ENCODE peak calls at places on chromosome 13, in four cellular contexts. One of them, this sample, is unnamed.

GRCh38 chr13:50015750-50016149 is 506 bp downstream of the KCNRG start:
- DNase-seq in thoracic aorta: no peak
- DNase-seq in coronary artery: no peak
- DNase-seq in heart left ventricle: no peak
- DNase-seq in this sample: no peak

GRCh38 chr13:101115762-101116161 is 300.5 kb downstream of the NALCN start:
- DNase-seq in thoracic aorta: no peak
- DNase-seq in coronary artery: no peak
- DNase-seq in heart left ventricle: no peak
- DNase-seq in this sample: no peak

GRCh38 chr13:38328699-38329098 is 21.0 kb upstream of the UFM1 start:
- DNase-seq in thoracic aorta: no peak
- DNase-seq in coronary artery: no peak
- DNase-seq in heart left ventricle: no peak
- DNase-seq in this sample: no peak

GRCh38 chr13:53048880-53049279 is 20.3 kb downstream of the OLFM4 start:
- DNase-seq in thoracic aorta: no peak
- DNase-seq in coronary artery: no peak
- DNase-seq in heart left ventricle: no peak
- DNase-seq in this sample: no peak

GRCh38 chr13:48573213-48573612 is 40.3 kb upstream of the RCBTB2 start:
- DNase-seq in thoracic aorta: no peak
- DNase-seq in coronary artery: no peak
- DNase-seq in heart left ventricle: no peak
- DNase-seq in this sample: no peak

GRCh38 chr13:99636728-99637353 is 135.6 kb downstream of the TM9SF2 start:
- DNase-seq in thoracic aorta: no peak
- DNase-seq in coronary artery: no peak
- DNase-seq in heart left ventricle: no peak
- DNase-seq in this sample: no peak

GRCh38 chr13:95156208-95156607 is 145.0 kb downstream of the ABCC4 start:
- DNase-seq in thoracic aorta: no peak
- DNase-seq in coronary artery: no peak
- DNase-seq in heart left ventricle: no peak
- DNase-seq in this sample: no peak

GRCh38 chr13:65555973-65556372 is 1674.2 kb downstream of the PCDH9 start:
- DNase-seq in thoracic aorta: no peak
- DNase-seq in coronary artery: no peak
- DNase-seq in heart left ventricle: no peak
- DNase-seq in this sample: no peak

GRCh38 chr13:106357198-106357597 is 178.3 kb downstream of the EFNB2 start:
- DNase-seq in thoracic aorta: no peak
- DNase-seq in coronary artery: no peak
- DNase-seq in heart left ventricle: no peak
- DNase-seq in this sample: no peak

GRCh38 chr13:95128045-95128643 is 173.1 kb downstream of the ABCC4 start:
- DNase-seq in thoracic aorta: no peak
- DNase-seq in coronary artery: no peak
- DNase-seq in heart left ventricle: no peak
- DNase-seq in this sample: no peak

GRCh38 chr13:76758257-76758656 is 127.9 kb downstream of the KCTD12 start:
- DNase-seq in thoracic aorta: no peak
- DNase-seq in coronary artery: no peak
- DNase-seq in heart left ventricle: no peak
- DNase-seq in this sample: no peak

GRCh38 chr13:113349050-113349449 is 14.9 kb downstream of the GRTP1 start:
- DNase-seq in thoracic aorta: no peak
- DNase-seq in coronary artery: no peak
- DNase-seq in heart left ventricle: no peak
- DNase-seq in this sample: peak

GRCh38 chr13:36530050-36530789 is 97.9 kb downstream of the CCNA1 start:
- DNase-seq in thoracic aorta: no peak
- DNase-seq in coronary artery: no peak
- DNase-seq in heart left ventricle: no peak
- DNase-seq in this sample: no peak

GRCh38 chr13:34779171-34779570 is 162.9 kb upstream of the NBEA start:
- DNase-seq in thoracic aorta: no peak
- DNase-seq in coronary artery: no peak
- DNase-seq in heart left ventricle: no peak
- DNase-seq in this sample: no peak
- TF ChIP-seq CTCF in thoracic aorta: no peak
- TF ChIP-seq CTCF in coronary artery: no peak
- TF ChIP-seq CTCF in heart left ventricle: no peak
- TF ChIP-seq CTCF in this sample: no peak

DNA sequence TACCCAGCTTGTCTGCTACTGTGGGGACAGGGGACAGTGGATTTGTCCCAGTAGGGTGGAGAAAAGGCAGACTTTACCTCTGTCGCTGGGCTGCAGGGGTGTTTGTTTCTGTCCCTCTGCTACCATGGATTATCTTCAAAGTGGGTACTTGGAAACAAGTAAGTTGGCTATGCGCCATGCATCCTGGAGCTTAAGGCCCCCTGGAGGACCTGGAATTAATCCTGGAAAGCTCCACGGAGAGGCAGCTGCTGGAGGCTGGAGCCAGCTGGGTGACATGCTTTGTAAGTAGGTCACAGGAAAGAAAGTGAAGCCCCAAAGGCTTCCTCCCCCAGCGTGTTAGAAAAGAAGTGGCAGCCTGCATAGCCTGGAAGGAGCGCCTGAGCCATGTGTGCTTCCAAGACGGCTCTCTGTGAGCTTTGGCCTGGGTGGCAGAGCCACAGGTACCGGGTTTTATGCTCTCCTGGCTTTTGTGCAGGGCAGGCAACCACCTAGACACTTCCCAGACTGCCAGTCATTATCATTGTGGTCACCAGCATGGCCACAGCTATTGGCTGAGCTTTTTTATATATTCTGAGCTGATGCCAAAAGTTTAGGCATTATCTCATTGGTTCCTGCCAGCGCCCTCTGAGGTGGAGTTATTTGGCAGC is 9.5 kb downstream of the B3GLCT start:
- DNase-seq in thoracic aorta: no peak
- DNase-seq in coronary artery: no peak
- DNase-seq in heart left ventricle: peak
- DNase-seq in this sample: peak
- H3K27ac ChIP-seq in thoracic aorta: no peak
- H3K27ac ChIP-seq in coronary artery: no peak
- H3K27ac ChIP-seq in heart left ventricle: peak
- H3K27ac ChIP-seq in this sample: no peak

DNA sequence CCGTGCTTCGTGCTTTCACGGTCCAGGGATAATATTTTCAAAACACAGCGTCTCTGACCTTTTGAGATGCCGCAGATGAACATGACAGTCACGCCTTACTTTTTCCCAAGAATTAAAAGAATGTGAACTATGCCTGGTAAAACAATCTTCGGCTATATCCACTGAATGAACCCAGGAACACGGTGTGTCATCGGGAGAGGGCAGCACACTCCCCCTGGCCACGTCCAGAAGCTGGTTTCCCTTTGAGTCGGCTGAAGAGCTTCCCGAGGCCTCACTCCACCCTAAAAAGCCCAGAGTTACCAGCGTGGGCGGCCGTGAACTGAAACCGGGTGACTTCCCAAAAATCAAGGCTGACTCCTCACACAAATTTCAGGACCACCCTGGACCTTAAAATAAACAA is 22.9 kb upstream of the SHISA2 start:
- DNase-seq in thoracic aorta: no peak
- DNase-seq in coronary artery: no peak
- DNase-seq in heart left ventricle: no peak
- DNase-seq in this sample: no peak
- TF ChIP-seq CTCF in thoracic aorta: no peak
- TF ChIP-seq CTCF in coronary artery: no peak
- TF ChIP-seq CTCF in heart left ventricle: no peak
- TF ChIP-seq CTCF in this sample: no peak

GRCh38 chr13:98298599-98298998 is 121.5 kb upstream of the RNF113B start:
- DNase-seq in thoracic aorta: no peak
- DNase-seq in coronary artery: no peak
- DNase-seq in heart left ventricle: no peak
- DNase-seq in this sample: no peak

GRCh38 chr13:98299954-98300350 is 122.9 kb upstream of the RNF113B start:
- DNase-seq in thoracic aorta: no peak
- DNase-seq in coronary artery: no peak
- DNase-seq in heart left ventricle: no peak
- DNase-seq in this sample: no peak

GRCh38 chr13:98301721-98302120 is 124.7 kb upstream of the RNF113B start:
- DNase-seq in thoracic aorta: no peak
- DNase-seq in coronary artery: no peak
- DNase-seq in heart left ventricle: no peak
- DNase-seq in this sample: no peak

GRCh38 chr13:98300956-98301641 is 124.0 kb upstream of the RNF113B start:
- DNase-seq in thoracic aorta: no peak
- DNase-seq in coronary artery: no peak
- DNase-seq in heart left ventricle: no peak
- DNase-seq in this sample: no peak

GRCh38 chr13:98299243-98299953 is 122.3 kb upstream of the RNF113B start:
- DNase-seq in thoracic aorta: no peak
- DNase-seq in coronary artery: no peak
- DNase-seq in heart left ventricle: no peak
- DNase-seq in this sample: no peak
- H3K27ac ChIP-seq in thoracic aorta: no peak
- H3K27ac ChIP-seq in coronary artery: no peak
- H3K27ac ChIP-seq in heart left ventricle: no peak
- H3K27ac ChIP-seq in this sample: no peak

GRCh38 chr13:41405367-41405766 is 52.0 kb upstream of the RGCC start:
- DNase-seq in thoracic aorta: no peak
- DNase-seq in coronary artery: no peak
- DNase-seq in heart left ventricle: no peak
- DNase-seq in this sample: no peak

GRCh38 chr13:41402695-41403511 is 54.4 kb upstream of the RGCC start:
- DNase-seq in thoracic aorta: no peak
- DNase-seq in coronary artery: no peak
- DNase-seq in heart left ventricle: no peak
- DNase-seq in this sample: no peak

GRCh38 chr13:41403983-41404382 is 53.4 kb upstream of the RGCC start:
- DNase-seq in thoracic aorta: no peak
- DNase-seq in coronary artery: no peak
- DNase-seq in heart left ventricle: no peak
- DNase-seq in this sample: no peak

GRCh38 chr13:41398494-41399190 is 58.7 kb upstream of the RGCC start:
- DNase-seq in thoracic aorta: no peak
- DNase-seq in coronary artery: no peak
- DNase-seq in heart left ventricle: no peak
- DNase-seq in this sample: no peak

GRCh38 chr13:41401371-41401770 is 56.0 kb upstream of the RGCC start:
- DNase-seq in thoracic aorta: no peak
- DNase-seq in coronary artery: no peak
- DNase-seq in heart left ventricle: no peak
- DNase-seq in this sample: no peak
- TF ChIP-seq CTCF in thoracic aorta: no peak
- TF ChIP-seq CTCF in coronary artery: no peak
- TF ChIP-seq CTCF in heart left ventricle: no peak
- TF ChIP-seq CTCF in this sample: no peak

DNA sequence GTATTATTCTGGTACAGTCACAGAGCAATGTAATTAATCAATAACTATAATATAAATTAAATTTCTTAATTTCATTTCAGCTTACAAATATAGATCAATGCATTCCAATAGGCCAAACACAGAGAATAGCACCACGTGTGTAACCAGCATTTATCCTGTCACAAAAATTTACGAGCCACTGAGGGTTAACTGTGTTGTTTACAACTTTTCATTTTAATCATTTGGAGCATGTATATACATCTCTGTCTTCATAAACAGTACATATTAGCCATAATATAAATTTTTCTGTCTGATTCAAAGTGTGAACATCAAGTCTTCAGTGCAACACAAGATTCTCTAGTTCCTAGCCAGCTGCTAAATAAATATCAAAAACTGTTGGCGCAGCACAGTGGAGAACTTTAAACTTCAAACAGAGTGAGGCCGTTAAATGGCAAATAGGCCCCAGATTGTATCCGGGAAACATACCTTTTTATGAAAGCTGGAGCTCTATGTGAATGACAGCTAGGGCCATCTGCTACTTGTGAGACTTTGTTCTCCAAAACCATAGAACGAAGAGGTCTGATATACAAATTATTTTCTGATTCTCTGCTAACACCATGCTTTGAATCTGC is 105.1 kb downstream of the TBC1D4 start:
- DNase-seq in thoracic aorta: no peak
- DNase-seq in coronary artery: no peak
- DNase-seq in heart left ventricle: no peak
- DNase-seq in this sample: no peak
- H3K27ac ChIP-seq in thoracic aorta: no peak
- H3K27ac ChIP-seq in coronary artery: no peak
- H3K27ac ChIP-seq in heart left ventricle: no peak
- H3K27ac ChIP-seq in this sample: no peak

GRCh38 chr13:91242652-91243051 is 104.8 kb upstream of the MIR17HG start:
- DNase-seq in thoracic aorta: no peak
- DNase-seq in coronary artery: no peak
- DNase-seq in heart left ventricle: no peak
- DNase-seq in this sample: no peak

GRCh38 chr13:91245283-91245682 is 102.2 kb upstream of the MIR17HG start:
- DNase-seq in thoracic aorta: no peak
- DNase-seq in coronary artery: no peak
- DNase-seq in heart left ventricle: no peak
- DNase-seq in this sample: no peak

GRCh38 chr13:91248249-91248648 is 99.2 kb upstream of the MIR17HG start:
- DNase-seq in thoracic aorta: no peak
- DNase-seq in coronary artery: no peak
- DNase-seq in heart left ventricle: no peak
- DNase-seq in this sample: no peak

GRCh38 chr13:91249370-91249769 is 98.1 kb upstream of the MIR17HG start:
- DNase-seq in thoracic aorta: no peak
- DNase-seq in coronary artery: no peak
- DNase-seq in heart left ventricle: no peak
- DNase-seq in this sample: no peak

GRCh38 chr13:91247768-91248167 is 99.7 kb upstream of the MIR17HG start:
- DNase-seq in thoracic aorta: no peak
- DNase-seq in coronary artery: no peak
- DNase-seq in heart left ventricle: no peak
- DNase-seq in this sample: no peak
- TF ChIP-seq CTCF in thoracic aorta: no peak
- TF ChIP-seq CTCF in coronary artery: no peak
- TF ChIP-seq CTCF in heart left ventricle: no peak
- TF ChIP-seq CTCF in this sample: no peak